ENCODE peak calls at places on chromosomes 1 and 21, in eight cellular contexts. D, K, W, M, X, R, A and J are unnamed samples.

GRCh38 chr21:31929548-31929947 is 56.7 kb downstream of the HUNK start:
- DNase-seq in A (no peak), X (no peak), R (no peak), D (no peak), K (no peak), M (no peak), W (no peak), J (no peak)

GRCh38 chr1:52599236-52599635 is 2.9 kb upstream of the GPX7 start:
- DNase-seq in D (no peak), R (no peak), W (no peak), X (no peak), A (no peak), M (no peak), K (peak), J (no peak)

GRCh38 chr1:213564215-213564659 is 423.5 kb upstream of the PROX1 start:
- DNase-seq in X (no peak), A (no peak), D (no peak), R (no peak), M (peak), K (peak), W (no peak), J (peak)

GRCh38 chr1:24562625-24563024 is 6.7 kb downstream of the NCMAP start:
- DNase-seq in K (peak), D (no peak), M (peak), A (no peak), X (no peak), W (no peak), R (no peak), J (no peak)

GRCh38 chr1:2496087-2496622 is 20.1 kb downstream of the PLCH2 start:
- DNase-seq in K (peak), M (no peak), X (no peak), W (no peak), D (no peak), R (no peak), A (no peak), J (no peak)

GRCh38 chr1:111604931-111605330 is 14.7 kb upstream of the RAP1A start:
- DNase-seq in R (peak), M (peak), A (no peak), K (peak), D (no peak), W (no peak), X (no peak), J (no peak)

GRCh38 chr21:26964379-26964778 is 2.5 kb downstream of the ADAMTS5 start:
- DNase-seq in D (no peak), M (peak), X (no peak), W (no peak), R (no peak), K (peak), A (no peak), J (no peak)

GRCh38 chr1:233057836-233058235 is 107.4 kb downstream of the NTPCR start:
- DNase-seq in X (no peak), K (no peak), W (no peak), M (no peak), D (no peak), A (no peak), R (no peak), J (no peak)

GRCh38 chr21:31235671-31236450 is 108.2 kb downstream of the TIAM1 start:
- DNase-seq in A (no peak), W (no peak), D (no peak), M (no peak), R (peak), X (no peak), K (peak), J (no peak)

GRCh38 chr21:27423906-27424595 is 457.2 kb upstream of the ADAMTS5 start:
- DNase-seq in X (no peak), W (no peak), A (no peak), K (peak), M (peak), D (no peak), R (peak), J (no peak)

GRCh38 chr1:241658081-241658793 is 6.2 kb downstream of the WDR64 start:
- DNase-seq in K (peak), W (no peak), M (peak), D (no peak), A (no peak), X (no peak), R (peak), J (no peak)

GRCh38 chr1:230215049-230215448 is 148.0 kb downstream of the GALNT2 start:
- DNase-seq in D (peak), X (no peak), A (no peak), K (peak), W (no peak), M (no peak), R (peak), J (no peak)

GRCh38 chr1:9671377-9672140 is 20.0 kb downstream of the PIK3CD start:
- DNase-seq in A (no peak), D (no peak), W (no peak), M (peak), K (peak), X (no peak), R (peak), J (no peak)

GRCh38 chr1:7447736-7448135 is 323.4 kb upstream of the VAMP3 start:
- DNase-seq in M (no peak), W (no peak), X (no peak), D (no peak), R (no peak), A (no peak), K (no peak), J (no peak)

GRCh38 chr1:61124078-61124477 is 41.7 kb downstream of the NFIA start:
- DNase-seq in W (no peak), D (no peak), R (no peak), A (no peak), X (no peak), M (no peak), K (no peak), J (no peak)

GRCh38 chr1:87542697-87543096 is 214.0 kb downstream of the LMO4 start:
- DNase-seq in X (no peak), K (no peak), D (no peak), A (no peak), R (no peak), W (no peak), M (no peak), J (no peak)

GRCh38 chr1:224747578-224747977 is 131.5 kb downstream of the CNIH3 start:
- DNase-seq in K (peak), X (no peak), M (peak), A (no peak), W (no peak), D (no peak), R (peak), J (no peak)

GRCh38 chr1:156062189-156062588 is 1.2 kb downstream of the RAB25 start:
- DNase-seq in W (no peak), R (no peak), M (no peak), K (peak), D (no peak), A (no peak), X (no peak), J (no peak)

GRCh38 chr1:234987415-234988159 is 141.1 kb downstream of the TOMM20 start:
- DNase-seq in R (peak), D (no peak), K (peak), A (no peak), X (no peak), M (peak), W (no peak), J (peak)

GRCh38 chr1:16614361-16615252 is 1.2 kb upstream of the NBPF1 start:
- DNase-seq in R (no peak), X (no peak), W (no peak), D (no peak), A (no peak), M (no peak), K (no peak), J (no peak)

GRCh38 chr1:188668083-188668482 is 1809.6 kb downstream of the BRINP3 start:
- DNase-seq in A (no peak), R (peak), M (no peak), D (no peak), W (peak), K (no peak), X (no peak), J (no peak)

GRCh38 chr21:26572668-26573381 is at the start of gene CYYR1:
- DNase-seq in X (no peak), D (no peak), R (peak), K (peak), A (no peak), M (no peak), W (no peak), J (no peak)

GRCh38 chr21:36717901-36718465 is 19.1 kb downstream of the SIM2 start:
- DNase-seq in R (no peak), A (no peak), D (no peak), M (no peak), W (no peak), X (no peak), K (peak), J (no peak)

GRCh38 chr21:37790905-37791304 is 125.4 kb downstream of the KCNJ6 start:
- DNase-seq in W (no peak), A (no peak), M (no peak), D (no peak), R (no peak), X (no peak), K (no peak), J (no peak)

GRCh38 chr1:56866656-56867055 is 12.1 kb downstream of the C8A start:
- DNase-seq in K (peak), W (no peak), M (peak), X (no peak), R (peak), A (no peak), D (no peak), J (no peak)

GRCh38 chr1:58401991-58402390 is 144.5 kb downstream of the OMA1 start:
- DNase-seq in A (no peak), X (no peak), D (no peak), R (peak), M (peak), W (no peak), K (no peak), J (no peak)

GRCh38 chr1:59552001-59552400 is 255.1 kb downstream of the FGGY start:
- DNase-seq in A (no peak), M (no peak), X (no peak), R (no peak), W (no peak), D (no peak), K (no peak), J (no peak)

GRCh38 chr21:43329361-43330269 is 97.3 kb downstream of the SIK1 start:
- DNase-seq in A (no peak), X (no peak), M (no peak), R (no peak), K (no peak), W (no peak), D (no peak), J (no peak)

GRCh38 chr21:45898028-45898350 is 83.6 kb upstream of the COL6A1 start:
- DNase-seq in W (no peak), M (no peak), X (no peak), D (no peak), A (no peak), R (no peak), K (no peak), J (no peak)

GRCh38 chr1:215631489-215631888 is 64.4 kb downstream of the KCTD3 start:
- DNase-seq in W (no peak), A (no peak), R (peak), D (no peak), K (peak), M (peak), X (no peak), J (no peak)

GRCh38 chr1:154896811-154897286 is 26.8 kb upstream of the KCNN3 start:
- DNase-seq in W (no peak), D (no peak), R (no peak), X (no peak), M (no peak), K (no peak), A (no peak), J (no peak)

GRCh38 chr1:9659328-9659727 is 7.8 kb downstream of the PIK3CD start:
- DNase-seq in W (no peak), A (no peak), M (peak), X (no peak), K (peak), R (peak), D (no peak), J (no peak)

GRCh38 chr1:69706473-69706872 is 138.8 kb downstream of the LRRC7 start:
- DNase-seq in X (no peak), K (no peak), R (no peak), A (no peak), W (no peak), M (no peak), D (no peak), J (no peak)

GRCh38 chr1:24551910-24552571 is 3.8 kb upstream of the NCMAP start:
- DNase-seq in M (peak), A (no peak), X (no peak), K (no peak), R (peak), D (no peak), W (no peak), J (no peak)

GRCh38 chr21:37557261-37557950 is 190.8 kb downstream of the DYRK1A start:
- DNase-seq in A (no peak), X (no peak), D (no peak), R (no peak), K (peak), W (no peak), M (no peak), J (no peak)

GRCh38 chr1:200510228-200510623 is 100.4 kb upstream of the ZNF281 start:
- DNase-seq in W (peak), X (peak), K (peak), A (peak), R (peak), M (peak), D (peak), J (peak)

GRCh38 chr1:76055987-76056386 is 18.6 kb upstream of the ST6GALNAC3 start:
- DNase-seq in A (no peak), X (no peak), K (no peak), W (no peak), M (no peak), R (no peak), D (no peak), J (no peak)

GRCh38 chr1:204360314-204360713 is 585 bp upstream of the PLEKHA6 start:
- DNase-seq in M (no peak), W (no peak), K (no peak), R (no peak), D (no peak), A (no peak), X (no peak), J (no peak)

GRCh38 chr1:163106364-163106987 is 37.3 kb downstream of the RGS4 start:
- DNase-seq in K (no peak), R (no peak), W (no peak), X (no peak), M (no peak), A (no peak), D (no peak), J (no peak)

GRCh38 chr1:38962560-38962959 is 20.9 kb upstream of the RHBDL2 start:
- DNase-seq in X (no peak), R (peak), A (no peak), K (peak), D (no peak), M (peak), W (no peak), J (no peak)